ENCODE peak calls at places on chromosome 6, in six cellular contexts. L, D, C, T, Q and X are unnamed samples.

GRCh38 chr6:45538636-45539035 is 160.9 kb upstream of the SUPT3H start:
- DNase-seq in T (no peak), Q (no peak), D (no peak), L (no peak), C (no peak), X (no peak)

GRCh38 chr6:149190228-149190831 is 127.2 kb upstream of the TAB2 start:
- DNase-seq in T (no peak), D (no peak), L (peak), Q (peak), C (peak), X (peak)

GRCh38 chr6:168451805-168452204 is 10.8 kb downstream of the SMOC2 start:
- DNase-seq in T (no peak), C (peak), D (no peak), L (no peak), Q (no peak), X (no peak)

GRCh38 chr6:137307163-137307851 is 88.1 kb upstream of the IFNGR1 start:
- DNase-seq in D (no peak), Q (no peak), C (no peak), T (no peak), L (no peak), X (no peak)

GRCh38 chr6:38489951-38490350 is 149.8 kb downstream of the BTBD9 start:
- DNase-seq in T (no peak), C (no peak), Q (no peak), D (peak), L (peak), X (no peak)

GRCh38 chr6:151729829-151730495 is 77.5 kb upstream of the ESR1 start:
- DNase-seq in C (peak), Q (no peak), L (no peak), T (no peak), D (no peak), X (no peak)

GRCh38 chr6:36633915-36634314 is 39.8 kb downstream of the SRSF3 start:
- DNase-seq in T (no peak), L (peak), Q (peak), C (no peak), D (no peak), X (peak)

GRCh38 chr6:116221067-116221466 is 32.8 kb downstream of the TSPYL4 start:
- DNase-seq in L (peak), C (peak), Q (no peak), T (no peak), D (peak), X (peak)

GRCh38 chr6:108914235-108915022 is 66.2 kb downstream of the ARMC2 start:
- DNase-seq in Q (peak), C (peak), T (peak), L (peak), D (peak), X (no peak)